ENCODE peak calls at places on chromosomes 1 and 21, in five cellular contexts. One of them, this sample, is unnamed.

GRCh38 chr1:20634065-20634593 is 871 bp downstream of the PINK1 start:
- DNase-seq in breast epithelium: no peak
- DNase-seq in upper lobe of right lung: no peak
- DNase-seq in OCI-LY7: peak; percentile 13
- DNase-seq in astrocyte of the spinal cord: no peak
- DNase-seq in this sample: no peak

GRCh38 chr21:39705849-39706248 is 39.1 kb upstream of the IGSF5 start:
- DNase-seq in breast epithelium: no peak
- DNase-seq in upper lobe of right lung: no peak
- DNase-seq in OCI-LY7: no peak
- DNase-seq in astrocyte of the spinal cord: peak; percentile 31
- DNase-seq in this sample: no peak

GRCh38 chr21:38223893-38224540 is 32.8 kb upstream of the KCNJ15 start:
- DNase-seq in breast epithelium: no peak
- DNase-seq in upper lobe of right lung: no peak
- DNase-seq in OCI-LY7: peak; percentile 56
- DNase-seq in astrocyte of the spinal cord: peak; percentile 59
- DNase-seq in this sample: no peak

GRCh38 chr1:82106672-82107071 is 305.9 kb downstream of the ADGRL2 start:
- DNase-seq in breast epithelium: no peak
- DNase-seq in upper lobe of right lung: no peak
- DNase-seq in OCI-LY7: no peak
- DNase-seq in astrocyte of the spinal cord: no peak
- DNase-seq in this sample: no peak

GRCh38 chr1:4087530-4088420 is 187.7 kb upstream of the C1orf174 start:
- DNase-seq in breast epithelium: no peak
- DNase-seq in upper lobe of right lung: no peak
- DNase-seq in OCI-LY7: no peak
- DNase-seq in astrocyte of the spinal cord: no peak
- DNase-seq in this sample: no peak

GRCh38 chr1:43671626-43672330 is 21.8 kb downstream of the KDM4A start:
- DNase-seq in breast epithelium: no peak
- DNase-seq in upper lobe of right lung: no peak
- DNase-seq in OCI-LY7: no peak
- DNase-seq in astrocyte of the spinal cord: peak; percentile 61
- DNase-seq in this sample: peak; percentile 25

GRCh38 chr1:233327938-233328660 is 575 bp downstream of the MAP3K21 start:
- DNase-seq in breast epithelium: no peak
- DNase-seq in upper lobe of right lung: peak; percentile 78
- DNase-seq in OCI-LY7: peak; percentile 35
- DNase-seq in astrocyte of the spinal cord: no peak
- DNase-seq in this sample: no peak

GRCh38 chr1:153697191-153697872 is 18.8 kb downstream of the NPR1 start:
- DNase-seq in breast epithelium: no peak
- DNase-seq in upper lobe of right lung: peak; percentile 72
- DNase-seq in OCI-LY7: no peak
- DNase-seq in astrocyte of the spinal cord: no peak
- DNase-seq in this sample: no peak

GRCh38 chr1:110280126-110280525 is 59.1 kb upstream of the RBM15 start:
- DNase-seq in breast epithelium: no peak
- DNase-seq in upper lobe of right lung: no peak
- DNase-seq in OCI-LY7: peak; percentile 7
- DNase-seq in astrocyte of the spinal cord: no peak
- DNase-seq in this sample: no peak

GRCh38 chr1:70387507-70387906 is 23.6 kb upstream of the CTH start:
- DNase-seq in breast epithelium: no peak
- DNase-seq in upper lobe of right lung: no peak
- DNase-seq in OCI-LY7: no peak
- DNase-seq in astrocyte of the spinal cord: no peak
- DNase-seq in this sample: no peak

GRCh38 chr1:228029281-228029680 is 22.5 kb downstream of the WNT3A start:
- DNase-seq in breast epithelium: no peak
- DNase-seq in upper lobe of right lung: peak; percentile 48
- DNase-seq in OCI-LY7: no peak
- DNase-seq in astrocyte of the spinal cord: no peak
- DNase-seq in this sample: no peak

GRCh38 chr21:38852708-38853107 is 47.0 kb downstream of the ETS2 start:
- DNase-seq in breast epithelium: no peak
- DNase-seq in upper lobe of right lung: no peak
- DNase-seq in OCI-LY7: no peak
- DNase-seq in astrocyte of the spinal cord: no peak
- DNase-seq in this sample: no peak

DNA sequence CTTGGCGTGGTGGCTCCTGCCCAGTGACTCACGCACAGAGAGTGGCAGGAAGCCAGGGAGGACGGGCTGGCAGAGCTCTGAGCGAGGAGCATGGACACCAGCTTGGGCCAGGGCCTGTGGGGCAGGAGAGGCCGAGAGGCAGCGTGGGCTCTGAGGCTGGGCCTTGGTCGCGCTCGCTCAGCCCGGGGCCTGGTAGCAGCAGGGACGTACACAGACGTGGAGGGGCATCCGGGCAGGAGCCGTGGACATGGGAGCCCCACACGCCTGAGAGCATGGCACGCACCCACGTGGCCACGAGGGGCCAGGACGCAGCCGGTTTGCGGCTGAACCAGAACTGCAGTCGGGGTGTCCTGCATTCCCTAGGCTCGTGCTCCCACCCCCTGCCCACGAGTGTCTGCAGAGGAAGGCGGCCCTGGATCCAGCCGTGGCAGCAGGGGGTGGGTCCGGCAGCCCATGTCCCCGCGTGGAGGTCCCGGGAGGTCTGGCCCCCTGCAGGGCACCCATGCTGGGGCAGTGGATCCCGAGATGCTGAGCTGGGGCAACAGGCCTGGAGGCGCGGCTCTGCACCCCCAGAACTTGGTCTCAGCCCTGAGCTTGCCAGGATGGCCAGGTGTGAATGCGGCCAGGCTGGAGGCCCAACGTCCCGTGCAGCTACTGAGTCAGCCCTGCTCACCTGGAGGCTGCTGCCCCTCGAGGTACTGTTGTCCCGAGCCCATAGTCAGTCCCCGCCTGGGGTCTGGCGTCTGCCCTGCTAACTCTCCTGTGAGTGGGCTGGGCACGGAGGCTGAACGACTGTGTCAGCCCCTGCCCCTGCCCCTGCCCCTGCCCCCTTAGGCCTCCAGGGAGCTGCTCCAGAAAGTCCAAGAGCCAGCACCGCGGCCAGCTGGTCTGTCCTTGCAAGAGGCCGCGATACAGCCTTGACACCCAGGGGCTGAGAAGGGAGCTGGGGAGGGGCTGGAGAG is 61.6 kb downstream of the SLX9 start:
- DNase-seq in breast epithelium: peak; percentile 85
- DNase-seq in upper lobe of right lung: peak; percentile 63
- DNase-seq in OCI-LY7: no peak
- DNase-seq in astrocyte of the spinal cord: peak; percentile 68
- DNase-seq in this sample: peak; percentile 32
- H3K4me3 ChIP-seq in breast epithelium: peak overlapping the region; percentile 38
- H3K4me3 ChIP-seq in upper lobe of right lung: no peak overlapping the region
- H3K4me3 ChIP-seq in OCI-LY7: no peak overlapping the region
- H3K4me3 ChIP-seq in astrocyte of the spinal cord: no peak overlapping the region
- H3K4me3 ChIP-seq in this sample: no peak overlapping the region

GRCh38 chr21:33961061-33961460 is 45.5 kb upstream of the ATP5PO start:
- DNase-seq in breast epithelium: no peak
- DNase-seq in upper lobe of right lung: no peak
- DNase-seq in OCI-LY7: no peak
- DNase-seq in astrocyte of the spinal cord: no peak
- DNase-seq in this sample: no peak
- TF ChIP-seq CTCF in breast epithelium: no peak
- TF ChIP-seq CTCF in upper lobe of right lung: no peak
- TF ChIP-seq CTCF in OCI-LY7: no peak
- TF ChIP-seq CTCF in astrocyte of the spinal cord: no peak
- TF ChIP-seq CTCF in this sample: no peak

DNA sequence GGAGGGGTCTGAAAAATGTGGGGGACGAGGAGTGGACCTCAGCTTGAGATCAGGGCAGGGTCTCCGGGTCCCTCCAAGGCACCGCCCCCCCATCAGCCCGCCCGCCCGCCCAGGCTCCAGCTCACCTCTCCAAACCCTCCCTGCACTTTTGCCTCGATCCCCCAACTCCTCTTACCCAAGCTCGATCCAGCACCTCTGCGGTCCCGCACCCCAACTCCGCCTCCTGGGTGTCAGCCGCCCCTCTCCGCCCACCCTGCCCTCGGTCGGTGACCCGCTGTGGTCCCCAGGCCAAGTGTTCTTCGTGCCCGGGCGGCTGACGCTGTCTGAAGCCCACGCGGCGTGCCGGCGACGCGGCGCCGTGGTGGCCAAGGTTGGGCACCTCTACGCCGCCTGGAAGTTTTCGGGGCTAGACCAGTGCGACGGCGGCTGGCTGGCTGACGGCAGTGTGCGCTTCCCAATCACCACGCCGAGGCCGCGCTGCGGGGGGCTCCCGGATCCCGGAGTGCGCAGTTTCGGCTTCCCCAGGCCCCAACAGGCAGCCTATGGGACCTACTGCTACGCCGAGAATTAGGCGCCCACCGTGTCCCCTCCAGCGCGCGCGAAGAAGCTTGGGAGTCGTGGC is 5.7 kb downstream of the HAPLN2 start:
- DNase-seq in breast epithelium: no peak
- DNase-seq in upper lobe of right lung: peak; percentile 58
- DNase-seq in OCI-LY7: no peak
- DNase-seq in astrocyte of the spinal cord: no peak
- DNase-seq in this sample: no peak
- H3K4me3 ChIP-seq in breast epithelium: peak overlapping the region; percentile 45
- H3K4me3 ChIP-seq in upper lobe of right lung: peak overlapping the region; percentile 39
- H3K4me3 ChIP-seq in OCI-LY7: no peak overlapping the region
- H3K4me3 ChIP-seq in astrocyte of the spinal cord: no peak overlapping the region
- H3K4me3 ChIP-seq in this sample: peak overlapping the region; percentile 53

DNA sequence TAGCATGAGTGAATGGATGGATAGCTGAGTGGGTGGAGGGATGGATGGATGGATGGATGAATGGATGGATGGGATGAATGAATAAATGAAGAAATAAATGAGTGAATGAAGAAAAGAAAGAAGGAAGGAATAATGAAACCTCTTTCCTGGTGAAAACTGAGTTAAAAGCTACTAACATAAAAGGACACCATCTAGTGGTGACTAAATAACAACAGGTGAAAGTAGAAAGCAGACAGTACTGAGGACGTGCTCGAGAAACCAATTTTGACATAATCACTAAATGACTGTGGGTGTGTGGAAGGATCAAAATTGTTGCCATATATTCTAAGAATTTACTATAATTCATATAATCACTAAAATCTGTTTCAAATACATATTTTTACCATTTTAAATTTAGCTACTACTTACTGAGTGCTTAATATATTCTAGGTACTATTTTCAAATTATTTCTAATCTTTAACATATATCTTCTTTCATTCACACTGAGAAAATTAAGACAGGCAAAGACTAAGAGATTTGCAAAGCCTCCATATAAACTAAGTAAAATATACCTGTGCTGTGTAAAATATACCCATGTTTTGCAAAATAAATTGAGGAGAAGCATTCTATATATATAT is 522.9 kb downstream of the LRRIQ3 start:
- DNase-seq in breast epithelium: no peak
- DNase-seq in upper lobe of right lung: no peak
- DNase-seq in OCI-LY7: peak; percentile 7
- DNase-seq in astrocyte of the spinal cord: peak; percentile 19
- DNase-seq in this sample: no peak
- TF ChIP-seq CTCF in breast epithelium: no peak
- TF ChIP-seq CTCF in upper lobe of right lung: peak; percentile 54
- TF ChIP-seq CTCF in OCI-LY7: peak; percentile 76
- TF ChIP-seq CTCF in astrocyte of the spinal cord: peak; percentile 55
- TF ChIP-seq CTCF in this sample: peak; percentile 58

GRCh38 chr21:14763695-14764064 is 217.6 kb upstream of the SAMSN1 start:
- DNase-seq in breast epithelium: no peak
- DNase-seq in upper lobe of right lung: no peak
- DNase-seq in OCI-LY7: no peak
- DNase-seq in astrocyte of the spinal cord: no peak
- DNase-seq in this sample: no peak

GRCh38 chr21:14762309-14762708 is 216.2 kb upstream of the SAMSN1 start:
- DNase-seq in breast epithelium: no peak
- DNase-seq in upper lobe of right lung: no peak
- DNase-seq in OCI-LY7: no peak
- DNase-seq in astrocyte of the spinal cord: no peak
- DNase-seq in this sample: no peak

GRCh38 chr21:14766241-14766640 is 220.1 kb upstream of the SAMSN1 start:
- DNase-seq in breast epithelium: no peak
- DNase-seq in upper lobe of right lung: no peak
- DNase-seq in OCI-LY7: peak; percentile 6
- DNase-seq in astrocyte of the spinal cord: no peak
- DNase-seq in this sample: no peak

GRCh38 chr21:14759285-14759684 is 213.2 kb upstream of the SAMSN1 start:
- DNase-seq in breast epithelium: no peak
- DNase-seq in upper lobe of right lung: no peak
- DNase-seq in OCI-LY7: no peak
- DNase-seq in astrocyte of the spinal cord: no peak
- DNase-seq in this sample: no peak

GRCh38 chr21:14762734-14763694 is 216.9 kb upstream of the SAMSN1 start:
- DNase-seq in breast epithelium: no peak
- DNase-seq in upper lobe of right lung: no peak
- DNase-seq in OCI-LY7: peak; percentile 88
- DNase-seq in astrocyte of the spinal cord: no peak
- DNase-seq in this sample: no peak
- H3K4me3 ChIP-seq in breast epithelium: no peak overlapping the region
- H3K4me3 ChIP-seq in upper lobe of right lung: no peak overlapping the region
- H3K4me3 ChIP-seq in OCI-LY7: peak overlapping the region; percentile 52
- H3K4me3 ChIP-seq in astrocyte of the spinal cord: no peak overlapping the region
- H3K4me3 ChIP-seq in this sample: peak overlapping the region; percentile 26